ENCODE peak calls at places on chromosomes 1 and 21, in four cellular contexts. One of them, this sample, is unnamed.
A peak's percentile ranks its signal among the peaks of the same experiment; 100 is the strongest.

GRCh38 chr1:108009603-108010195 is 44.7 kb upstream of the VAV3 start:
- DNase-seq in fibroblast of the aortic adventitia: peak; percentile 56
- DNase-seq in psoas muscle: no peak
- DNase-seq in transverse colon: no peak
- DNase-seq in this sample: no peak

GRCh38 chr1:26477446-26478152 is 5.4 kb downstream of the HMGN2 start:
- DNase-seq in fibroblast of the aortic adventitia: no peak
- DNase-seq in psoas muscle: no peak
- DNase-seq in transverse colon: no peak
- DNase-seq in this sample: no peak

GRCh38 chr21:28334407-28334806 is 658.3 kb downstream of the LTN1 start:
- DNase-seq in fibroblast of the aortic adventitia: no peak
- DNase-seq in transverse colon: no peak
- DNase-seq in psoas muscle: no peak
- DNase-seq in this sample: no peak

GRCh38 chr1:160255761-160256300 is 6.5 kb downstream of the DCAF8 start:
- DNase-seq in psoas muscle: no peak
- DNase-seq in fibroblast of the aortic adventitia: no peak
- DNase-seq in transverse colon: no peak
- DNase-seq in this sample: no peak

GRCh38 chr21:44755227-44755626 is 43.9 kb upstream of the TSPEAR start:
- DNase-seq in fibroblast of the aortic adventitia: peak; percentile 44
- DNase-seq in psoas muscle: no peak
- DNase-seq in transverse colon: no peak
- DNase-seq in this sample: no peak

GRCh38 chr21:45169001-45169400 is 94.6 kb downstream of the ADARB1 start:
- DNase-seq in fibroblast of the aortic adventitia: no peak
- DNase-seq in psoas muscle: no peak
- DNase-seq in transverse colon: no peak
- DNase-seq in this sample: no peak

GRCh38 chr1:226541631-226542622 is 6.6 kb upstream of the STUM start:
- DNase-seq in fibroblast of the aortic adventitia: no peak
- DNase-seq in transverse colon: peak; percentile 61
- DNase-seq in psoas muscle: peak; percentile 66
- DNase-seq in this sample: no peak

GRCh38 chr1:207088731-207089626 is at the start of gene C4BPB:
- DNase-seq in transverse colon: peak; percentile 66
- DNase-seq in psoas muscle: no peak
- DNase-seq in fibroblast of the aortic adventitia: no peak
- DNase-seq in this sample: no peak

GRCh38 chr1:20111452-20111851 is 7.9 kb downstream of the PLA2G2D start:
- DNase-seq in psoas muscle: no peak
- DNase-seq in transverse colon: no peak
- DNase-seq in fibroblast of the aortic adventitia: no peak
- DNase-seq in this sample: no peak

GRCh38 chr1:155202731-155203515 is 4.8 kb downstream of the THBS3 start:
- DNase-seq in psoas muscle: peak; percentile 31
- DNase-seq in fibroblast of the aortic adventitia: no peak
- DNase-seq in transverse colon: no peak
- DNase-seq in this sample: no peak

GRCh38 chr1:216836316-216836715 is 113.1 kb upstream of the ESRRG start:
- DNase-seq in transverse colon: no peak
- DNase-seq in psoas muscle: no peak
- DNase-seq in fibroblast of the aortic adventitia: no peak
- DNase-seq in this sample: no peak

GRCh38 chr1:56380556-56380955 is 198.8 kb downstream of the PLPP3 start:
- DNase-seq in transverse colon: no peak
- DNase-seq in psoas muscle: no peak
- DNase-seq in fibroblast of the aortic adventitia: no peak
- DNase-seq in this sample: no peak

GRCh38 chr1:183242556-183242955 is 56.5 kb downstream of the LAMC2 start:
- DNase-seq in fibroblast of the aortic adventitia: peak; percentile 51
- DNase-seq in psoas muscle: no peak
- DNase-seq in transverse colon: no peak
- DNase-seq in this sample: no peak

GRCh38 chr1:99481391-99481996 is 164.4 kb upstream of the PALMD start:
- DNase-seq in psoas muscle: no peak
- DNase-seq in fibroblast of the aortic adventitia: peak; percentile 77
- DNase-seq in transverse colon: peak; percentile 23
- DNase-seq in this sample: no peak

GRCh38 chr1:34977858-34978257 is 7.3 kb downstream of the TMEM35B start:
- DNase-seq in fibroblast of the aortic adventitia: no peak
- DNase-seq in transverse colon: no peak
- DNase-seq in psoas muscle: no peak
- DNase-seq in this sample: no peak

GRCh38 chr1:61637470-61637869 is 87.5 kb downstream of the TM2D1 start:
- DNase-seq in psoas muscle: no peak
- DNase-seq in fibroblast of the aortic adventitia: no peak
- DNase-seq in transverse colon: no peak
- DNase-seq in this sample: no peak

GRCh38 chr1:183970516-183971300 is 66.8 kb downstream of the COLGALT2 start:
- DNase-seq in psoas muscle: no peak
- DNase-seq in fibroblast of the aortic adventitia: no peak
- DNase-seq in transverse colon: no peak
- DNase-seq in this sample: no peak

GRCh38 chr1:28518000-28518744 is 12.3 kb downstream of the RCC1 start:
- DNase-seq in transverse colon: peak; percentile 91
- DNase-seq in fibroblast of the aortic adventitia: peak; percentile 85
- DNase-seq in psoas muscle: peak; percentile 94
- DNase-seq in this sample: peak; percentile 94

GRCh38 chr1:15617874-15618684 is 821 bp downstream of the DDI2 start:
- DNase-seq in fibroblast of the aortic adventitia: no peak
- DNase-seq in psoas muscle: no peak
- DNase-seq in transverse colon: peak; percentile 53
- DNase-seq in this sample: peak; percentile 49

GRCh38 chr1:248696261-248696660 is 6.3 kb downstream of the OR14I1 start:
- DNase-seq in transverse colon: peak; percentile 48
- DNase-seq in fibroblast of the aortic adventitia: no peak
- DNase-seq in psoas muscle: no peak
- DNase-seq in this sample: no peak

GRCh38 chr1:229984310-229984991 is 82.6 kb upstream of the GALNT2 start:
- DNase-seq in fibroblast of the aortic adventitia: no peak
- DNase-seq in transverse colon: no peak
- DNase-seq in psoas muscle: peak; percentile 56
- DNase-seq in this sample: no peak
- TF ChIP-seq CTCF in fibroblast of the aortic adventitia: no peak
- TF ChIP-seq CTCF in transverse colon: no peak
- TF ChIP-seq CTCF in psoas muscle: no peak
- TF ChIP-seq CTCF in this sample: no peak

GRCh38 chr1:202561726-202562442 is 148.4 kb downstream of the SYT2 start:
- DNase-seq in psoas muscle: no peak
- DNase-seq in transverse colon: no peak
- DNase-seq in fibroblast of the aortic adventitia: no peak
- DNase-seq in this sample: no peak
- TF ChIP-seq CTCF in psoas muscle: no peak
- TF ChIP-seq CTCF in transverse colon: no peak
- TF ChIP-seq CTCF in fibroblast of the aortic adventitia: peak; percentile 21
- TF ChIP-seq CTCF in this sample: no peak

GRCh38 chr1:53195913-53196484 is 625 bp upstream of the CPT2 start:
- DNase-seq in transverse colon: no peak
- DNase-seq in psoas muscle: no peak
- DNase-seq in fibroblast of the aortic adventitia: no peak
- DNase-seq in this sample: no peak

GRCh38 chr1:53195211-53195909 is 1.3 kb upstream of the CPT2 start:
- DNase-seq in transverse colon: no peak
- DNase-seq in fibroblast of the aortic adventitia: no peak
- DNase-seq in psoas muscle: no peak
- DNase-seq in this sample: no peak

GRCh38 chr1:53197301-53198205 is 929 bp downstream of the CPT2 start:
- DNase-seq in psoas muscle: no peak
- DNase-seq in transverse colon: no peak
- DNase-seq in fibroblast of the aortic adventitia: no peak
- DNase-seq in this sample: no peak

GRCh38 chr1:53198241-53198651 is 1.6 kb downstream of the CPT2 start:
- DNase-seq in transverse colon: peak; percentile 57
- DNase-seq in fibroblast of the aortic adventitia: peak; percentile 74
- DNase-seq in psoas muscle: no peak
- DNase-seq in this sample: no peak

DNA sequence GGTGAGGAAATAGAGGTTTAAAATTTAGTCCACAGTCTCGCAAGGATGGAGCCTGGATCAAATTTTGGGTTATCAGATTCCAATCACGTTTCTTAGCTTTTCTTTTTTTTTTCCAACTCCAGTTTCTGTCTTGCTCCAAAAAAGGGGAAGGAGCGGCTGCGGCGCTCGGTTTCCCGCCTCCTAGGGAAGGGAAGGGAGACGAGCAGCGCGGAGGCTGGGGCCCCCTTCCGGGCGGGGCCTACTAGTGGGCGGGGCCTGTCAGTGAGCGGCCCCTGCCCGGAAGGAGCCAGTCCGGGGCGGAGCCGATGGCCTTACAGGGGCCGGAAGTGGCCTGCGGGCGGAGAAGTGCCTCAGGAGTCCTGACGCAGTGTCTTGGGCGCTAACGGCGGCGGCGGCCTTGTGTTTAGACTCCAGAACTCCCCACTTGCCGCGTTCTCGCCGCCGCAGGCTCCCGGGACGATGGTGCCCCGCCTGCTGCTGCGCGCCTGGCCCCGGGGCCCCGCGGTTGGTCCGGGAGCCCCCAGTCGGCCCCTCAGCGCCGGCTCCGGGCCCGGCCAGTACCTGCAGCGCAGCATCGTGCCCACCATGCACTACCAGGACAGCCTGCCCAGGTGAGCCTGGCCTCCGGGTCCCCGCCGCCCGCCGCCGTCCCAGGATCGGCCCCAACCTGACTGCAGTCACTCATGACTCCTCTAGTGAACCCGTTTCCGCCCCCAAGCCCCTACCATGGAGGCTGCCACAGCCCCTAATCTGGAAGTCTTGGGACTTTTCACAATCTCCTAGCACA is at the start of gene CPT2:
- DNase-seq in transverse colon: peak; percentile 96
- DNase-seq in fibroblast of the aortic adventitia: peak; percentile 90
- DNase-seq in psoas muscle: peak; percentile 97
- DNase-seq in this sample: peak; percentile 90
- TF ChIP-seq CTCF in transverse colon: no peak
- TF ChIP-seq CTCF in fibroblast of the aortic adventitia: peak; percentile 20
- TF ChIP-seq CTCF in psoas muscle: no peak
- TF ChIP-seq CTCF in this sample: no peak

DNA sequence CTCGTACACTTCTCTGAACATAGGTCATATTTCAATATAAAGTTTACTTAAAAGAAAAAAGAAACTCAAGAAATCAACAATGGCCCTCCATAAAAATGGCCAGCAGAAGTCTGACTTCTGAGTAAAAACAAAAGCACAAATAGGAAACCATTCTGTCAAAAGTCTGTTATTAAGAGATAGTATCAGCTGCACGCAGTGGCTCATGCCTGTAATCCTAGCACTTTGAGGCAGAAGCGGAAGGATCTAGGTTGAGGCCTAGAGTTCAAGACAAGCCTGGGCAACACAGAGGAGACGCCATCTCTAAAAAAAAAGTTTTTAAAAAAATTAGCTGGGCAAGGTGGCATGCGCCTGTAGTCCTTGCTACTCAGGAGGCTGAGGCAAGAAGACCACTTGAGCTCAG is 67.3 kb downstream of the PUM1 start:
- DNase-seq in psoas muscle: no peak
- DNase-seq in transverse colon: no peak
- DNase-seq in fibroblast of the aortic adventitia: no peak
- DNase-seq in this sample: no peak
- TF ChIP-seq CTCF in psoas muscle: no peak
- TF ChIP-seq CTCF in transverse colon: no peak
- TF ChIP-seq CTCF in fibroblast of the aortic adventitia: no peak
- TF ChIP-seq CTCF in this sample: no peak

GRCh38 chr1:44511769-44512168 is 106.7 kb downstream of the RNF220 start:
- DNase-seq in psoas muscle: no peak
- DNase-seq in transverse colon: no peak
- DNase-seq in fibroblast of the aortic adventitia: no peak
- DNase-seq in this sample: no peak
- TF ChIP-seq CTCF in psoas muscle: no peak
- TF ChIP-seq CTCF in transverse colon: no peak
- TF ChIP-seq CTCF in fibroblast of the aortic adventitia: no peak
- TF ChIP-seq CTCF in this sample: no peak